ENCODE peak calls at places on chromosomes 13 and 19, in six cellular contexts. One of them, this sample, is unnamed.

GRCh38 chr13:102771298-102772041 is 2.1 kb downstream of the TEX30 start:
- DNase-seq in coronary artery: no peak
- DNase-seq in mucosa of descending colon: no peak
- DNase-seq in fibroblast of lung: no peak
- DNase-seq in GM20000: no peak
- DNase-seq in endodermal cell: no peak
- DNase-seq in this sample: no peak

GRCh38 chr19:6223461-6224307 is 56.1 kb downstream of the MLLT1 start:
- DNase-seq in coronary artery: no peak
- DNase-seq in mucosa of descending colon: no peak
- DNase-seq in fibroblast of lung: no peak
- DNase-seq in GM20000: no peak
- DNase-seq in endodermal cell: no peak
- DNase-seq in this sample: no peak

GRCh38 chr13:21045101-21045500 is 16.3 kb downstream of the LATS2 start:
- DNase-seq in coronary artery: no peak
- DNase-seq in mucosa of descending colon: no peak
- DNase-seq in fibroblast of lung: no peak
- DNase-seq in GM20000: no peak
- DNase-seq in endodermal cell: no peak
- DNase-seq in this sample: no peak

GRCh38 chr19:16593181-16593580 is 21.0 kb upstream of the SLC35E1 start:
- DNase-seq in coronary artery: no peak
- DNase-seq in mucosa of descending colon: peak
- DNase-seq in fibroblast of lung: no peak
- DNase-seq in GM20000: no peak
- DNase-seq in endodermal cell: no peak
- DNase-seq in this sample: no peak

GRCh38 chr13:53250272-53250875 is 221.8 kb downstream of the OLFM4 start:
- DNase-seq in coronary artery: no peak
- DNase-seq in mucosa of descending colon: no peak
- DNase-seq in fibroblast of lung: peak
- DNase-seq in GM20000: peak
- DNase-seq in endodermal cell: no peak
- DNase-seq in this sample: no peak

GRCh38 chr19:50702870-50703829 is 16.5 kb downstream of the SHANK1 start:
- DNase-seq in coronary artery: no peak
- DNase-seq in mucosa of descending colon: no peak
- DNase-seq in fibroblast of lung: no peak
- DNase-seq in GM20000: no peak
- DNase-seq in endodermal cell: peak
- DNase-seq in this sample: no peak

GRCh38 chr19:43735957-43736356 is 18.8 kb downstream of the SMG9 start:
- DNase-seq in coronary artery: no peak
- DNase-seq in mucosa of descending colon: no peak
- DNase-seq in fibroblast of lung: peak
- DNase-seq in GM20000: no peak
- DNase-seq in endodermal cell: no peak
- DNase-seq in this sample: no peak

GRCh38 chr13:45863716-45864590 is 12.4 kb upstream of the SIAH3 start:
- DNase-seq in coronary artery: no peak
- DNase-seq in mucosa of descending colon: no peak
- DNase-seq in fibroblast of lung: no peak
- DNase-seq in GM20000: no peak
- DNase-seq in endodermal cell: no peak
- DNase-seq in this sample: no peak

GRCh38 chr13:80329250-80329649 is 11.7 kb downstream of the SPRY2 start:
- DNase-seq in coronary artery: no peak
- DNase-seq in mucosa of descending colon: no peak
- DNase-seq in fibroblast of lung: no peak
- DNase-seq in GM20000: no peak
- DNase-seq in endodermal cell: no peak
- DNase-seq in this sample: no peak

GRCh38 chr13:97339019-97339988 is 94.7 kb upstream of the RAP2A start:
- DNase-seq in coronary artery: peak
- DNase-seq in mucosa of descending colon: no peak
- DNase-seq in fibroblast of lung: peak
- DNase-seq in GM20000: no peak
- DNase-seq in endodermal cell: no peak
- DNase-seq in this sample: no peak

GRCh38 chr13:28022848-28023518 is 34.5 kb upstream of the URAD start:
- DNase-seq in coronary artery: no peak
- DNase-seq in mucosa of descending colon: no peak
- DNase-seq in fibroblast of lung: peak
- DNase-seq in GM20000: no peak
- DNase-seq in endodermal cell: peak
- DNase-seq in this sample: no peak

GRCh38 chr19:13102666-13103584 is at the start of gene LYL1:
- DNase-seq in coronary artery: peak
- DNase-seq in mucosa of descending colon: peak
- DNase-seq in fibroblast of lung: peak
- DNase-seq in GM20000: peak
- DNase-seq in endodermal cell: peak
- DNase-seq in this sample: peak

GRCh38 chr13:46158983-46159382 is 23.0 kb downstream of the LCP1 start:
- DNase-seq in coronary artery: no peak
- DNase-seq in mucosa of descending colon: no peak
- DNase-seq in fibroblast of lung: no peak
- DNase-seq in GM20000: no peak
- DNase-seq in endodermal cell: no peak
- DNase-seq in this sample: no peak

GRCh38 chr19:40445637-40445944 is 1.5 kb upstream of the SERTAD3 start:
- DNase-seq in coronary artery: no peak
- DNase-seq in mucosa of descending colon: no peak
- DNase-seq in fibroblast of lung: no peak
- DNase-seq in GM20000: no peak
- DNase-seq in endodermal cell: no peak
- DNase-seq in this sample: no peak

GRCh38 chr19:40443131-40443929 is 805 bp downstream of the SERTAD3 start:
- DNase-seq in coronary artery: peak
- DNase-seq in mucosa of descending colon: peak
- DNase-seq in fibroblast of lung: peak
- DNase-seq in GM20000: peak
- DNase-seq in endodermal cell: peak
- DNase-seq in this sample: peak

GRCh38 chr19:40445006-40445312 is 824 bp upstream of the SERTAD3 start:
- DNase-seq in coronary artery: no peak
- DNase-seq in mucosa of descending colon: no peak
- DNase-seq in fibroblast of lung: no peak
- DNase-seq in GM20000: no peak
- DNase-seq in endodermal cell: no peak
- DNase-seq in this sample: no peak

GRCh38 chr19:40443930-40444180 is 280 bp downstream of the SERTAD3 start:
- DNase-seq in coronary artery: no peak
- DNase-seq in mucosa of descending colon: no peak
- DNase-seq in fibroblast of lung: no peak
- DNase-seq in GM20000: no peak
- DNase-seq in endodermal cell: no peak
- DNase-seq in this sample: no peak

GRCh38 chr19:40444181-40445005 is at the start of gene SERTAD3:
- DNase-seq in coronary artery: peak
- DNase-seq in mucosa of descending colon: peak
- DNase-seq in fibroblast of lung: peak
- DNase-seq in GM20000: peak
- DNase-seq in endodermal cell: peak
- DNase-seq in this sample: peak
- TF ChIP-seq CTCF in coronary artery: no peak
- TF ChIP-seq CTCF in mucosa of descending colon: no peak
- TF ChIP-seq CTCF in fibroblast of lung: no peak
- TF ChIP-seq CTCF in GM20000: peak
- TF ChIP-seq CTCF in endodermal cell: peak
- TF ChIP-seq CTCF in this sample: peak

GRCh38 chr19:54189020-54189667 is at the start of gene MBOAT7:
- DNase-seq in coronary artery: no peak
- DNase-seq in mucosa of descending colon: no peak
- DNase-seq in fibroblast of lung: no peak
- DNase-seq in GM20000: peak
- DNase-seq in endodermal cell: no peak
- DNase-seq in this sample: no peak
- TF ChIP-seq CTCF in coronary artery: no peak
- TF ChIP-seq CTCF in mucosa of descending colon: no peak
- TF ChIP-seq CTCF in fibroblast of lung: no peak
- TF ChIP-seq CTCF in GM20000: peak
- TF ChIP-seq CTCF in endodermal cell: peak
- TF ChIP-seq CTCF in this sample: peak

GRCh38 chr19:57240311-57241090 is at the start of gene ZNF805:
- DNase-seq in coronary artery: peak
- DNase-seq in mucosa of descending colon: peak
- DNase-seq in fibroblast of lung: peak
- DNase-seq in GM20000: peak
- DNase-seq in endodermal cell: peak
- DNase-seq in this sample: peak
- TF ChIP-seq CTCF in coronary artery: no peak
- TF ChIP-seq CTCF in mucosa of descending colon: no peak
- TF ChIP-seq CTCF in fibroblast of lung: no peak
- TF ChIP-seq CTCF in GM20000: no peak
- TF ChIP-seq CTCF in endodermal cell: peak
- TF ChIP-seq CTCF in this sample: no peak

GRCh38 chr13:51444922-51445321 is 7.9 kb downstream of the INTS6 start:
- DNase-seq in coronary artery: no peak
- DNase-seq in mucosa of descending colon: no peak
- DNase-seq in fibroblast of lung: peak
- DNase-seq in GM20000: no peak
- DNase-seq in endodermal cell: no peak
- DNase-seq in this sample: no peak
- TF ChIP-seq CTCF in coronary artery: no peak
- TF ChIP-seq CTCF in mucosa of descending colon: no peak
- TF ChIP-seq CTCF in fibroblast of lung: peak
- TF ChIP-seq CTCF in GM20000: no peak
- TF ChIP-seq CTCF in endodermal cell: peak
- TF ChIP-seq CTCF in this sample: peak

GRCh38 chr13:22505489-22505888 is 675.3 kb upstream of the SGCG start:
- DNase-seq in coronary artery: no peak
- DNase-seq in mucosa of descending colon: no peak
- DNase-seq in fibroblast of lung: peak
- DNase-seq in GM20000: no peak
- DNase-seq in endodermal cell: no peak
- DNase-seq in this sample: no peak

GRCh38 chr13:22506286-22506685 is 674.5 kb upstream of the SGCG start:
- DNase-seq in coronary artery: no peak
- DNase-seq in mucosa of descending colon: no peak
- DNase-seq in fibroblast of lung: no peak
- DNase-seq in GM20000: no peak
- DNase-seq in endodermal cell: no peak
- DNase-seq in this sample: no peak
- TF ChIP-seq CTCF in coronary artery: no peak
- TF ChIP-seq CTCF in mucosa of descending colon: no peak
- TF ChIP-seq CTCF in fibroblast of lung: peak
- TF ChIP-seq CTCF in GM20000: no peak
- TF ChIP-seq CTCF in endodermal cell: no peak
- TF ChIP-seq CTCF in this sample: no peak

GRCh38 chr19:52351512-52351911 is 15.5 kb downstream of the ZNF610 start:
- DNase-seq in coronary artery: no peak
- DNase-seq in mucosa of descending colon: no peak
- DNase-seq in fibroblast of lung: no peak
- DNase-seq in GM20000: no peak
- DNase-seq in endodermal cell: peak
- DNase-seq in this sample: no peak
- TF ChIP-seq CTCF in coronary artery: no peak
- TF ChIP-seq CTCF in mucosa of descending colon: no peak
- TF ChIP-seq CTCF in fibroblast of lung: no peak
- TF ChIP-seq CTCF in GM20000: no peak
- TF ChIP-seq CTCF in endodermal cell: peak
- TF ChIP-seq CTCF in this sample: no peak

GRCh38 chr19:19387108-19387507 is 18.4 kb upstream of the GATAD2A start:
- DNase-seq in coronary artery: no peak
- DNase-seq in mucosa of descending colon: no peak
- DNase-seq in fibroblast of lung: no peak
- DNase-seq in GM20000: no peak
- DNase-seq in endodermal cell: no peak
- DNase-seq in this sample: no peak

GRCh38 chr19:19385131-19385899 is 20.2 kb upstream of the GATAD2A start:
- DNase-seq in coronary artery: peak
- DNase-seq in mucosa of descending colon: peak
- DNase-seq in fibroblast of lung: peak
- DNase-seq in GM20000: peak
- DNase-seq in endodermal cell: peak
- DNase-seq in this sample: peak

GRCh38 chr19:19384486-19384885 is 21.0 kb upstream of the GATAD2A start:
- DNase-seq in coronary artery: no peak
- DNase-seq in mucosa of descending colon: peak
- DNase-seq in fibroblast of lung: no peak
- DNase-seq in GM20000: no peak
- DNase-seq in endodermal cell: no peak
- DNase-seq in this sample: no peak

GRCh38 chr19:19385900-19386339 is 19.6 kb upstream of the GATAD2A start:
- DNase-seq in coronary artery: no peak
- DNase-seq in mucosa of descending colon: peak
- DNase-seq in fibroblast of lung: peak
- DNase-seq in GM20000: no peak
- DNase-seq in endodermal cell: no peak
- DNase-seq in this sample: peak

DNA sequence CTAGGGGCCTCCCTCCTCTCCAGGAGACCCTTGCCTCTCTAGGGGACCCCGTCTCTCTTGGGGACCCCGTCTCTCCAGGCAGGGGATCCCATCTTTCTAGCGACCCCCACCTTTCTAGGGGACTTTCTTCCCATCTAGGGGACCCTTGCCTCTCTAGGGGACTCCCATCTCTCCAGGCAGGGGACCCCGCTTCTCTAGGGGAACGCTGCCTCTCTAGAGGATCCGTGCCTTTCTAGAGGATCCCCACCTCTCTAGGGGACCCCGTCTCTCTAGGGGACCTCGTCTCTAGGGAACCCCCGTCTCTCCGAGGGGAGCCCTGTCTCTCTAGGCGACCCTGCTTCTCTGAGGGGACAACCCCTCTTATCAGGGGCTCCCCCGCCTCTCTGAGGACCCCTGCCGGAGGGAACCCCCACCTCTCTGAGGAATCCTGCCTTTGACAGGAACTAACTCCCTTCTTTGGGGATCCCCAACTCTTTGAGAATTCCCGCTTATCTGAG is 19.1 kb upstream of the GATAD2A start:
- DNase-seq in coronary artery: no peak
- DNase-seq in mucosa of descending colon: peak
- DNase-seq in fibroblast of lung: no peak
- DNase-seq in GM20000: no peak
- DNase-seq in endodermal cell: no peak
- DNase-seq in this sample: no peak
- TF ChIP-seq CTCF in coronary artery: no peak
- TF ChIP-seq CTCF in mucosa of descending colon: no peak
- TF ChIP-seq CTCF in fibroblast of lung: peak
- TF ChIP-seq CTCF in GM20000: no peak
- TF ChIP-seq CTCF in endodermal cell: peak
- TF ChIP-seq CTCF in this sample: no peak

This sample was measured in osteocyte.